ENCODE peak calls at places on chromosomes 13 and 19, in eight cellular contexts. W, B, U, L, J, I, P and K are unnamed samples.

GRCh38 chr19:33214621-33215020 is 11.0 kb downstream of the SLC7A10 start:
- DNase-seq in W (no peak), B (peak), U (no peak), L (no peak), J (no peak), I (no peak), P (no peak), K (no peak)

GRCh38 chr19:15432018-15432494 is 13.3 kb upstream of the AKAP8L start:
- DNase-seq in W (no peak), B (no peak), U (no peak), L (no peak), J (no peak), I (peak), P (peak), K (no peak)

GRCh38 chr19:19610376-19611240 is 7.9 kb downstream of the PBX4 start:
- DNase-seq in W (no peak), B (peak), U (no peak), L (no peak), J (no peak), I (no peak), P (no peak), K (no peak)

GRCh38 chr13:50082426-50083283 is 67.4 kb downstream of the KCNRG start:
- DNase-seq in W (peak), B (peak), U (peak), L (peak), J (no peak), I (peak), P (peak), K (no peak)

GRCh38 chr19:2944775-2945574 is at the start of gene ZNF77:
- DNase-seq in W (peak), B (peak), U (peak), L (peak), J (peak), I (peak), P (peak), K (peak)

GRCh38 chr13:40206241-40207109 is 460.0 kb downstream of the FOXO1 start:
- DNase-seq in W (no peak), B (no peak), U (no peak), L (peak), J (no peak), I (peak), P (peak), K (no peak)

GRCh38 chr13:41188584-41188983 is 5.8 kb downstream of the KBTBD7 start:
- DNase-seq in W (no peak), B (peak), U (no peak), L (no peak), J (no peak), I (no peak), P (no peak), K (no peak)

GRCh38 chr19:38331728-38332127 is 3.9 kb upstream of the CATSPERG start:
- DNase-seq in W (no peak), B (no peak), U (no peak), L (no peak), J (no peak), I (no peak), P (no peak), K (no peak)

GRCh38 chr13:104106705-104107393 is 1040.6 kb upstream of the SLC10A2 start:
- DNase-seq in W (no peak), B (no peak), U (no peak), L (no peak), J (no peak), I (no peak), P (no peak), K (no peak)

GRCh38 chr19:604355-604754 is 14.7 kb downstream of the HCN2 start:
- DNase-seq in W (no peak), B (no peak), U (peak), L (no peak), J (no peak), I (peak), P (peak), K (no peak)

GRCh38 chr13:76874466-76874865 is 11.7 kb downstream of the KCTD12 start:
- DNase-seq in W (no peak), B (no peak), U (no peak), L (no peak), J (no peak), I (no peak), P (no peak), K (no peak)

GRCh38 chr19:24048261-24048660 is 38.7 kb upstream of the ZNF254 start:
- DNase-seq in W (no peak), B (no peak), U (no peak), L (no peak), J (no peak), I (no peak), P (no peak), K (no peak)

GRCh38 chr19:18348171-18348570 is 7.8 kb downstream of the PGPEP1 start:
- DNase-seq in W (no peak), B (no peak), U (no peak), L (no peak), J (no peak), I (no peak), P (no peak), K (no peak)

GRCh38 chr13:51729853-51730553 is 74.0 kb downstream of the DHRS12 start:
- DNase-seq in W (peak), B (peak), U (no peak), L (no peak), J (peak), I (no peak), P (no peak), K (peak)

GRCh38 chr19:53424968-53425597 is 6.7 kb upstream of the ZNF761 start:
- DNase-seq in W (peak), B (peak), U (peak), L (peak), J (no peak), I (peak), P (peak), K (peak)

GRCh38 chr19:5960005-5961001 is 17.6 kb downstream of the RANBP3 start:
- DNase-seq in W (no peak), B (no peak), U (no peak), L (no peak), J (no peak), I (no peak), P (no peak), K (no peak)

GRCh38 chr13:113049521-113049941 is 56.1 kb upstream of the F7 start:
- DNase-seq in W (no peak), B (no peak), U (no peak), L (peak), J (no peak), I (no peak), P (no peak), K (no peak)

GRCh38 chr19:18966304-18966703 is 25.3 kb upstream of the HOMER3 start:
- DNase-seq in W (peak), B (no peak), U (no peak), L (no peak), J (no peak), I (no peak), P (no peak), K (no peak)